ENCODE peak calls at places on chromosomes 11 and 22, in seven cellular contexts. A, O, J, I, Y, S and U are unnamed samples.
A peak's percentile ranks its signal among the peaks of the same experiment; 100 is the strongest.

GRCh38 chr11:108713076-108713790 is 48.4 kb downstream of the DDX10 start:
- DNase-seq in A (no peak), O (no peak), J (no peak), I (no peak), Y (no peak), S (no peak), U (no peak)

GRCh38 chr11:109729761-109730160 is 307.8 kb downstream of the C11orf87 start:
- DNase-seq in A (peak; percentile 94), O (no peak), J (no peak), I (no peak), Y (peak; percentile 68), S (no peak), U (no peak)

GRCh38 chr22:20025401-20026203 is 4.7 kb downstream of the TANGO2 start:
- DNase-seq in A (no peak), O (no peak), J (no peak), I (no peak), Y (no peak), S (no peak), U (no peak)

GRCh38 chr11:46006418-46007070 is 84.1 kb downstream of the LARGE2 start:
- DNase-seq in A (peak; percentile 66), O (no peak), J (no peak), I (no peak), Y (peak; percentile 73), S (peak; percentile 65), U (peak; percentile 16)

GRCh38 chr11:75563978-75564552 is 2.0 kb downstream of the SERPINH1 start:
- DNase-seq in A (no peak), O (no peak), J (no peak), I (no peak), Y (no peak), S (no peak), U (no peak)

GRCh38 chr11:4991066-4991465 is 3.6 kb upstream of the OR51L1 start:
- DNase-seq in A (peak; percentile 30), O (no peak), J (no peak), I (no peak), Y (no peak), S (no peak), U (no peak)

GRCh38 chr22:41969110-41969646 is at the start of gene SEPTIN3:
- DNase-seq in A (no peak), O (no peak), J (no peak), I (no peak), Y (no peak), S (no peak), U (no peak)

GRCh38 chr11:119195680-119196079 is 10.4 kb downstream of the NHERF4 start:
- DNase-seq in A (peak; percentile 92), O (no peak), J (no peak), I (no peak), Y (peak; percentile 97), S (no peak), U (no peak)

GRCh38 chr11:45899448-45900174 is 7.5 kb downstream of the FREY1 start:
- DNase-seq in A (peak; percentile 95), O (peak; percentile 41), J (peak; percentile 38), I (peak; percentile 89), Y (peak; percentile 89), S (peak; percentile 33), U (peak; percentile 48)

GRCh38 chr11:109305009-109305408 is 117.0 kb upstream of the C11orf87 start:
- DNase-seq in A (no peak), O (no peak), J (no peak), I (no peak), Y (no peak), S (no peak), U (no peak)

GRCh38 chr11:59939482-59939881 is 1.2 kb downstream of the OOSP1 start:
- DNase-seq in A (no peak), O (no peak), J (no peak), I (no peak), Y (no peak), S (no peak), U (no peak)

GRCh38 chr22:49208768-49209252 is 618.9 kb downstream of the BRD1 start:
- DNase-seq in A (no peak), O (no peak), J (no peak), I (no peak), Y (no peak), S (no peak), U (no peak)

GRCh38 chr22:17411213-17411612 is 42.0 kb downstream of the CECR2 start:
- DNase-seq in A (no peak), O (no peak), J (no peak), I (no peak), Y (no peak), S (no peak), U (no peak)

GRCh38 chr11:65551572-65552398 is 6.4 kb downstream of the LTBP3 start:
- DNase-seq in A (peak; percentile 91), O (peak; percentile 35), J (no peak), I (no peak), Y (peak; percentile 87), S (peak; percentile 53), U (peak; percentile 72)

GRCh38 chr22:26066534-26066933 is 102.7 kb upstream of the SEZ6L start:
- DNase-seq in A (peak; percentile 94), O (no peak), J (no peak), I (peak; percentile 13), Y (peak; percentile 64), S (no peak), U (no peak)

GRCh38 chr22:46561435-46561905 is 24.1 kb upstream of the CELSR1 start:
- DNase-seq in A (peak; percentile 67), O (no peak), J (no peak), I (no peak), Y (no peak), S (no peak), U (no peak)

GRCh38 chr11:72223615-72224586 is 666 bp upstream of the INPPL1 start:
- DNase-seq in A (peak; percentile 74), O (peak; percentile 26), J (peak; percentile 50), I (peak; percentile 75), Y (peak; percentile 53), S (peak; percentile 46), U (no peak)

GRCh38 chr11:15695096-15695721 is 580.5 kb downstream of the INSC start:
- DNase-seq in A (no peak), O (no peak), J (no peak), I (no peak), Y (peak; percentile 12), S (no peak), U (no peak)

GRCh38 chr11:63212742-63213141 is 30.7 kb downstream of the SLC22A25 start:
- DNase-seq in A (no peak), O (no peak), J (no peak), I (no peak), Y (no peak), S (peak; percentile 41), U (no peak)

GRCh38 chr22:22342697-22343602 is 98.4 kb downstream of the VPREB1 start:
- DNase-seq in A (peak; percentile 73), O (peak; percentile 59), J (peak; percentile 62), I (no peak), Y (peak; percentile 25), S (peak; percentile 50), U (peak; percentile 34)